ENCODE peak calls at places on chromosomes 16 and 17, in four cellular contexts. One of them, this sample, is unnamed.

GRCh38 chr16:56107944-56108583 is 83.2 kb upstream of the GNAO1 start:
- DNase-seq in GF-D8: no peak
- DNase-seq in GM12878: no peak
- DNase-seq in stimulated activated CD8-positive, alpha-beta memory T cell treated with anti-CD3 and anti-CD28 coated beads, Interleukin-12 subunit alpha, Interleukin-12 subunit beta, amount 100 ng/mL, for 1 hour: no peak
- DNase-seq in this sample: no peak

GRCh38 chr17:82470065-82470464 is 11.5 kb downstream of the NARF start:
- DNase-seq in GM12878: no peak
- DNase-seq in GF-D8: no peak
- DNase-seq in stimulated activated CD8-positive, alpha-beta memory T cell treated with anti-CD3 and anti-CD28 coated beads, Interleukin-12 subunit alpha, Interleukin-12 subunit beta, amount 100 ng/mL, for 1 hour: no peak
- DNase-seq in this sample: no peak

GRCh38 chr16:4701791-4702465 is 8.6 kb downstream of the NUDT16L1 start:
- DNase-seq in GM12878: no peak
- DNase-seq in stimulated activated CD8-positive, alpha-beta memory T cell treated with anti-CD3 and anti-CD28 coated beads, Interleukin-12 subunit alpha, Interleukin-12 subunit beta, amount 100 ng/mL, for 1 hour: no peak
- DNase-seq in GF-D8: no peak
- DNase-seq in this sample: no peak

GRCh38 chr16:27566417-27566816 is 16.5 kb downstream of the KATNIP start:
- DNase-seq in GM12878: no peak
- DNase-seq in GF-D8: no peak
- DNase-seq in stimulated activated CD8-positive, alpha-beta memory T cell treated with anti-CD3 and anti-CD28 coated beads, Interleukin-12 subunit alpha, Interleukin-12 subunit beta, amount 100 ng/mL, for 1 hour: no peak
- DNase-seq in this sample: no peak

GRCh38 chr17:8122923-8123694 is 797 bp downstream of the HES7 start:
- DNase-seq in GF-D8: no peak
- DNase-seq in stimulated activated CD8-positive, alpha-beta memory T cell treated with anti-CD3 and anti-CD28 coated beads, Interleukin-12 subunit alpha, Interleukin-12 subunit beta, amount 100 ng/mL, for 1 hour: no peak
- DNase-seq in GM12878: no peak
- DNase-seq in this sample: peak; percentile 66

GRCh38 chr16:52569296-52569695 is 22.4 kb upstream of the TOX3 start:
- DNase-seq in stimulated activated CD8-positive, alpha-beta memory T cell treated with anti-CD3 and anti-CD28 coated beads, Interleukin-12 subunit alpha, Interleukin-12 subunit beta, amount 100 ng/mL, for 1 hour: no peak
- DNase-seq in GM12878: no peak
- DNase-seq in GF-D8: no peak
- DNase-seq in this sample: no peak

GRCh38 chr17:50200447-50201225 is 795 bp downstream of the COL1A1 start:
- DNase-seq in GF-D8: no peak
- DNase-seq in stimulated activated CD8-positive, alpha-beta memory T cell treated with anti-CD3 and anti-CD28 coated beads, Interleukin-12 subunit alpha, Interleukin-12 subunit beta, amount 100 ng/mL, for 1 hour: peak; percentile 61
- DNase-seq in GM12878: no peak
- DNase-seq in this sample: peak; percentile 92

GRCh38 chr17:16910341-16910740 is 61.6 kb downstream of the TNFRSF13B start:
- DNase-seq in GF-D8: no peak
- DNase-seq in stimulated activated CD8-positive, alpha-beta memory T cell treated with anti-CD3 and anti-CD28 coated beads, Interleukin-12 subunit alpha, Interleukin-12 subunit beta, amount 100 ng/mL, for 1 hour: no peak
- DNase-seq in GM12878: no peak
- DNase-seq in this sample: no peak

GRCh38 chr17:50967795-50968194 is 101.6 kb upstream of the TOB1 start:
- DNase-seq in GF-D8: no peak
- DNase-seq in stimulated activated CD8-positive, alpha-beta memory T cell treated with anti-CD3 and anti-CD28 coated beads, Interleukin-12 subunit alpha, Interleukin-12 subunit beta, amount 100 ng/mL, for 1 hour: no peak
- DNase-seq in GM12878: no peak
- DNase-seq in this sample: no peak

GRCh38 chr17:74512624-74513084 is 18.6 kb downstream of the CD300LB start:
- DNase-seq in GF-D8: peak; percentile 62
- DNase-seq in GM12878: peak; percentile 26
- DNase-seq in stimulated activated CD8-positive, alpha-beta memory T cell treated with anti-CD3 and anti-CD28 coated beads, Interleukin-12 subunit alpha, Interleukin-12 subunit beta, amount 100 ng/mL, for 1 hour: no peak
- DNase-seq in this sample: no peak

GRCh38 chr17:4445731-4446130 is 12.0 kb downstream of the SPNS3 start:
- DNase-seq in GF-D8: no peak
- DNase-seq in GM12878: no peak
- DNase-seq in stimulated activated CD8-positive, alpha-beta memory T cell treated with anti-CD3 and anti-CD28 coated beads, Interleukin-12 subunit alpha, Interleukin-12 subunit beta, amount 100 ng/mL, for 1 hour: no peak
- DNase-seq in this sample: no peak

GRCh38 chr16:726438-727290 is at the start of the genes CCDC78 and HAGHL:
- DNase-seq in GF-D8: peak; percentile 23
- DNase-seq in GM12878: no peak
- DNase-seq in stimulated activated CD8-positive, alpha-beta memory T cell treated with anti-CD3 and anti-CD28 coated beads, Interleukin-12 subunit alpha, Interleukin-12 subunit beta, amount 100 ng/mL, for 1 hour: peak; percentile 43
- DNase-seq in this sample: peak; percentile 88

GRCh38 chr16:21159281-21159951 is 942 bp downstream of the LDAF1 start:
- DNase-seq in stimulated activated CD8-positive, alpha-beta memory T cell treated with anti-CD3 and anti-CD28 coated beads, Interleukin-12 subunit alpha, Interleukin-12 subunit beta, amount 100 ng/mL, for 1 hour: no peak
- DNase-seq in GF-D8: no peak
- DNase-seq in GM12878: no peak
- DNase-seq in this sample: peak; percentile 35

GRCh38 chr16:69179255-69180010 is 7.5 kb upstream of the SNTB2 start:
- DNase-seq in GM12878: no peak
- DNase-seq in stimulated activated CD8-positive, alpha-beta memory T cell treated with anti-CD3 and anti-CD28 coated beads, Interleukin-12 subunit alpha, Interleukin-12 subunit beta, amount 100 ng/mL, for 1 hour: no peak
- DNase-seq in GF-D8: peak; percentile 44
- DNase-seq in this sample: peak; percentile 82

GRCh38 chr16:27113341-27113841 is 46.7 kb downstream of the C16orf82 start:
- DNase-seq in GM12878: peak; percentile 20
- DNase-seq in GF-D8: no peak
- DNase-seq in stimulated activated CD8-positive, alpha-beta memory T cell treated with anti-CD3 and anti-CD28 coated beads, Interleukin-12 subunit alpha, Interleukin-12 subunit beta, amount 100 ng/mL, for 1 hour: no peak
- DNase-seq in this sample: no peak

GRCh38 chr17:55117063-55117611 is 147.6 kb upstream of the HLF start:
- DNase-seq in GM12878: no peak
- DNase-seq in GF-D8: no peak
- DNase-seq in stimulated activated CD8-positive, alpha-beta memory T cell treated with anti-CD3 and anti-CD28 coated beads, Interleukin-12 subunit alpha, Interleukin-12 subunit beta, amount 100 ng/mL, for 1 hour: no peak
- DNase-seq in this sample: no peak

GRCh38 chr17:48262982-48263586 is 155.5 kb downstream of the SNX11 start:
- DNase-seq in GM12878: no peak
- DNase-seq in stimulated activated CD8-positive, alpha-beta memory T cell treated with anti-CD3 and anti-CD28 coated beads, Interleukin-12 subunit alpha, Interleukin-12 subunit beta, amount 100 ng/mL, for 1 hour: no peak
- DNase-seq in GF-D8: no peak
- DNase-seq in this sample: no peak

GRCh38 chr17:41178341-41178740 is 320 bp upstream of the KRTAP4-2 start:
- DNase-seq in stimulated activated CD8-positive, alpha-beta memory T cell treated with anti-CD3 and anti-CD28 coated beads, Interleukin-12 subunit alpha, Interleukin-12 subunit beta, amount 100 ng/mL, for 1 hour: no peak
- DNase-seq in GM12878: no peak
- DNase-seq in GF-D8: no peak
- DNase-seq in this sample: no peak

GRCh38 chr16:88405325-88406060 is 22.7 kb downstream of the ZNF469 start:
- DNase-seq in stimulated activated CD8-positive, alpha-beta memory T cell treated with anti-CD3 and anti-CD28 coated beads, Interleukin-12 subunit alpha, Interleukin-12 subunit beta, amount 100 ng/mL, for 1 hour: no peak
- DNase-seq in GF-D8: no peak
- DNase-seq in GM12878: no peak
- DNase-seq in this sample: peak; percentile 83

GRCh38 chr16:53782148-53782547 is 78.2 kb downstream of the FTO start:
- DNase-seq in GF-D8: no peak
- DNase-seq in GM12878: no peak
- DNase-seq in stimulated activated CD8-positive, alpha-beta memory T cell treated with anti-CD3 and anti-CD28 coated beads, Interleukin-12 subunit alpha, Interleukin-12 subunit beta, amount 100 ng/mL, for 1 hour: no peak
- DNase-seq in this sample: no peak

GRCh38 chr17:20095366-20096080 is 86.4 kb downstream of the SPECC1 start:
- DNase-seq in GM12878: no peak
- DNase-seq in stimulated activated CD8-positive, alpha-beta memory T cell treated with anti-CD3 and anti-CD28 coated beads, Interleukin-12 subunit alpha, Interleukin-12 subunit beta, amount 100 ng/mL, for 1 hour: no peak
- DNase-seq in GF-D8: no peak
- DNase-seq in this sample: peak; percentile 93

GRCh38 chr17:29155966-29156338 is 24.2 kb downstream of the MYO18A start:
- DNase-seq in stimulated activated CD8-positive, alpha-beta memory T cell treated with anti-CD3 and anti-CD28 coated beads, Interleukin-12 subunit alpha, Interleukin-12 subunit beta, amount 100 ng/mL, for 1 hour: no peak
- DNase-seq in GF-D8: no peak
- DNase-seq in GM12878: no peak
- DNase-seq in this sample: peak; percentile 60

GRCh38 chr16:56258508-56259424 is 67.5 kb downstream of the GNAO1 start:
- DNase-seq in stimulated activated CD8-positive, alpha-beta memory T cell treated with anti-CD3 and anti-CD28 coated beads, Interleukin-12 subunit alpha, Interleukin-12 subunit beta, amount 100 ng/mL, for 1 hour: no peak
- DNase-seq in GF-D8: no peak
- DNase-seq in GM12878: no peak
- DNase-seq in this sample: peak; percentile 60

GRCh38 chr17:62627904-62628603 is 584 bp downstream of the MRC2 start:
- DNase-seq in stimulated activated CD8-positive, alpha-beta memory T cell treated with anti-CD3 and anti-CD28 coated beads, Interleukin-12 subunit alpha, Interleukin-12 subunit beta, amount 100 ng/mL, for 1 hour: no peak
- DNase-seq in GF-D8: no peak
- DNase-seq in GM12878: no peak
- DNase-seq in this sample: peak; percentile 70

GRCh38 chr16:50303605-50304466 is 37.5 kb downstream of the ADCY7 start:
- DNase-seq in stimulated activated CD8-positive, alpha-beta memory T cell treated with anti-CD3 and anti-CD28 coated beads, Interleukin-12 subunit alpha, Interleukin-12 subunit beta, amount 100 ng/mL, for 1 hour: no peak
- DNase-seq in GM12878: no peak
- DNase-seq in GF-D8: peak; percentile 49
- DNase-seq in this sample: peak; percentile 49

GRCh38 chr17:17533901-17534441 is 37.8 kb upstream of the RASD1 start:
- DNase-seq in GM12878: no peak
- DNase-seq in stimulated activated CD8-positive, alpha-beta memory T cell treated with anti-CD3 and anti-CD28 coated beads, Interleukin-12 subunit alpha, Interleukin-12 subunit beta, amount 100 ng/mL, for 1 hour: no peak
- DNase-seq in GF-D8: no peak
- DNase-seq in this sample: no peak

This sample was measured in right cardiac atrium.